ENCODE peak calls at places on chromosomes 13 and 19, in nine cellular contexts. K is IMR-90, V is astrocyte of the spinal cord, E is Peyer's patch, T is left ventricle myocardium inferior, H is fibroblast of mammary gland, M is breast epithelium, O is pancreas, J is cardiac muscle cell. G is an unnamed sample.

GRCh38 chr13:84400711-84401110 is 518.4 kb upstream of the SLITRK1 start:
- DNase-seq in H (peak), J (no peak), V (peak), O (no peak), E (no peak), K (peak), M (no peak), T (no peak), G (no peak)

GRCh38 chr19:47111081-47111589 is 2.4 kb downstream of the ZC3H4 start:
- DNase-seq in E (peak), V (no peak), M (no peak), K (no peak), J (no peak), O (no peak), T (no peak), H (no peak), G (peak)

GRCh38 chr13:30710442-30710841 is 24.9 kb upstream of the ALOX5AP start:
- DNase-seq in T (no peak), H (no peak), M (no peak), E (no peak), K (no peak), O (no peak), V (no peak), J (no peak), G (no peak)

GRCh38 chr19:31283701-31284100 is 65.5 kb downstream of the TSHZ3 start:
- DNase-seq in J (no peak), T (no peak), E (no peak), V (no peak), M (no peak), K (no peak), O (no peak), H (no peak), G (no peak)

GRCh38 chr13:44758595-44759221 is 182.6 kb upstream of the TSC22D1 start:
- DNase-seq in M (no peak), T (no peak), V (peak), E (no peak), H (peak), J (no peak), O (no peak), K (peak), G (no peak)

GRCh38 chr13:93776936-93777335 is 550.3 kb downstream of the GPC6 start:
- DNase-seq in E (no peak), O (no peak), H (peak), K (peak), M (no peak), V (peak), J (no peak), T (no peak), G (no peak)

GRCh38 chr13:38361551-38362262 is 12.1 kb downstream of the UFM1 start:
- DNase-seq in K (no peak), M (no peak), H (no peak), E (no peak), J (no peak), V (no peak), T (no peak), O (no peak), G (no peak)

GRCh38 chr19:2325261-2326046 is 2.9 kb downstream of the LSM7 start:
- DNase-seq in O (no peak), J (no peak), E (peak), H (no peak), V (no peak), K (no peak), T (no peak), M (no peak), G (no peak)

GRCh38 chr13:46307554-46307953 is 79.5 kb downstream of the RUBCNL start:
- DNase-seq in E (no peak), T (no peak), O (no peak), K (no peak), J (no peak), V (peak), H (peak), M (no peak), G (no peak)

GRCh38 chr19:34503546-34504272 is 22.2 kb downstream of the WTIP start:
- DNase-seq in H (no peak), J (no peak), K (no peak), E (peak), V (no peak), O (no peak), T (peak), M (no peak), G (no peak)

GRCh38 chr13:111629457-111629856 is 309.0 kb downstream of the TEX29 start:
- DNase-seq in H (no peak), T (no peak), M (no peak), E (no peak), V (no peak), O (no peak), J (no peak), K (no peak), G (no peak)

GRCh38 chr13:67299072-67299635 is 69.0 kb upstream of the PCDH9 start:
- DNase-seq in V (peak), M (no peak), J (no peak), O (no peak), T (no peak), E (no peak), K (peak), H (peak), G (no peak)

GRCh38 chr19:33866696-33867095 is 70.0 kb downstream of the KCTD15 start:
- DNase-seq in K (no peak), V (no peak), T (no peak), J (no peak), M (peak), O (no peak), H (no peak), E (no peak), G (no peak)

GRCh38 chr19:14476663-14477401 is 1.7 kb upstream of the PTGER1 start:
- DNase-seq in M (no peak), V (peak), O (no peak), H (peak), K (peak), T (no peak), J (peak), E (peak), G (no peak)

GRCh38 chr19:12224676-12225075 is 61.8 kb downstream of the ZNF136 start:
- DNase-seq in O (no peak), M (no peak), K (no peak), E (no peak), H (no peak), V (no peak), J (no peak), T (no peak), G (no peak)

GRCh38 chr19:30096596-30097370 is 154.7 kb downstream of the URI1 start:
- DNase-seq in V (no peak), T (no peak), K (no peak), M (no peak), H (no peak), O (no peak), J (no peak), E (no peak), G (no peak)

GRCh38 chr13:33057019-33057785 is 41.0 kb downstream of the KL start:
- DNase-seq in T (no peak), M (no peak), E (no peak), K (peak), V (peak), H (peak), O (no peak), J (no peak), G (peak)

GRCh38 chr13:23615677-23616076 is 45.5 kb downstream of the TNFRSF19 start:
- DNase-seq in O (no peak), J (no peak), E (no peak), K (no peak), V (peak), M (no peak), H (no peak), T (no peak), G (no peak)

GRCh38 chr13:80340643-80341097 is 256 bp downstream of the SPRY2 start:
- DNase-seq in K (peak), E (peak), T (no peak), V (peak), H (peak), J (no peak), M (no peak), O (no peak), G (peak)

GRCh38 chr13:105290596-105290995 is 1244.9 kb downstream of the EFNB2 start:
- DNase-seq in H (no peak), O (no peak), M (no peak), K (no peak), J (no peak), E (no peak), T (no peak), V (no peak), G (no peak)

GRCh38 chr19:9018163-9018875 is 8.1 kb upstream of the MUC16 start:
- DNase-seq in M (no peak), T (no peak), O (no peak), V (no peak), J (no peak), K (no peak), H (no peak), E (no peak), G (no peak)

GRCh38 chr19:13129384-13129783 is 11.3 kb downstream of the NACC1 start:
- DNase-seq in T (no peak), V (no peak), O (no peak), K (no peak), H (no peak), E (no peak), M (no peak), J (no peak), G (no peak)

GRCh38 chr19:12611361-12611699 is 610 bp downstream of the ZNF791 start:
- DNase-seq in T (peak), O (peak), V (peak), E (peak), M (peak), H (peak), K (peak), J (peak), G (no peak)

GRCh38 chr13:36848228-36848982 is 29.4 kb downstream of the RFXAP start:
- DNase-seq in O (no peak), K (peak), M (no peak), J (no peak), V (no peak), T (no peak), E (no peak), H (peak), G (peak)

GRCh38 chr13:102688306-102688973 is 6.4 kb downstream of the METTL21C start:
- DNase-seq in H (no peak), E (no peak), K (no peak), J (no peak), O (no peak), T (no peak), M (no peak), V (no peak), G (no peak)

GRCh38 chr13:104816716-104817115 is 1718.7 kb downstream of the EFNB2 start:
- DNase-seq in O (no peak), E (no peak), V (no peak), H (no peak), M (no peak), T (no peak), J (no peak), K (no peak), G (no peak)

GRCh38 chr19:30555075-30555787 is 183.0 kb downstream of the ZNF536 start:
- DNase-seq in E (peak), V (no peak), H (no peak), O (no peak), K (no peak), J (no peak), T (no peak), M (no peak), G (no peak)

GRCh38 chr19:18173572-18174294 is at the start of gene IFI30:
- DNase-seq in J (peak), O (peak), T (peak), E (peak), V (no peak), K (no peak), M (peak), H (peak), G (peak)

GRCh38 chr19:58252102-58252685 is 23.5 kb downstream of the ZNF544 start:
- DNase-seq in K (no peak), O (no peak), M (no peak), T (no peak), V (peak), E (no peak), H (peak), J (no peak), G (no peak)

DNA sequence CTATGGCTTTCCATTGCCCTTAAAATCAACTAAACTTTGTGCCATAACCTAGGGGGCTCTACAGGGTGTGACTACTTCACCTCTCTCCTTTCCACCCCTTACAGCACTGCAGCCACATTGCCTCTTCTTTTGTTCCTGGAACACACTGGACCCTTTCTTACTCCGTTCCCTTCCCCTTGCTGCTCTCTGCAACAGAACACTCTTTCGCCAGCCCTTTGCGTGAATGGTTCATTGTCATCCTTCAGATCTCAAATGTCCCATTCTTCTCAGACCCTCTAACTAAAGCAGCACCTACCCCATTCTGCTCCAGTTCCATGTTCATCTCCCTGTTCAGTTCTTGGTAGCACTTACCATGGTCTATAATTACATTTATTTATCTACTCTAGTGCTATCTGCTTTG is 208.3 kb downstream of the OXGR1 start:
- DNase-seq in O (no peak), V (no peak), E (no peak), M (no peak), T (no peak), K (no peak), J (no peak), H (no peak), G (no peak)
- TF ChIP-seq CTCF in O (no peak), V (no peak), E (no peak), M (no peak), T (no peak), K (no peak), J (no peak), H (no peak), G (no peak)

GRCh38 chr13:114118763-114119123 is 13.7 kb downstream of the RASA3 start:
- DNase-seq in H (peak), K (peak), V (peak), M (no peak), T (no peak), O (peak), J (no peak), E (no peak), G (no peak)
- H3K4me3 ChIP-seq in H (peak), K (peak), V (peak), M (no peak), T (peak), O (no peak), J (no peak), E (no peak), G (no peak)

GRCh38 chr13:59747529-59747928 is 416.2 kb downstream of the DIAPH3 start:
- DNase-seq in T (no peak), V (no peak), J (no peak), E (no peak), O (no peak), H (no peak), M (no peak), K (no peak), G (peak)
- TF ChIP-seq CTCF in T (no peak), V (no peak), J (no peak), E (no peak), O (no peak), H (no peak), M (no peak), K (no peak), G (no peak)

GRCh38 chr19:41863209-41863931 is 3.3 kb downstream of the RPS19 start:
- DNase-seq in H (no peak), E (no peak), M (no peak), K (no peak), T (no peak), V (no peak), J (no peak), O (no peak), G (peak)

GRCh38 chr19:41868120-41868988 is 8.3 kb downstream of the RPS19 start:
- DNase-seq in K (no peak), H (no peak), J (no peak), M (no peak), O (peak), V (no peak), T (no peak), E (no peak), G (no peak)

GRCh38 chr19:41864374-41864773 is 4.3 kb downstream of the RPS19 start:
- DNase-seq in M (no peak), J (no peak), H (no peak), E (no peak), V (no peak), O (no peak), T (no peak), K (no peak), G (no peak)

GRCh38 chr19:41868989-41869300 is 8.1 kb upstream of the CD79A start:
- DNase-seq in J (no peak), V (no peak), E (no peak), H (no peak), K (no peak), T (no peak), M (no peak), O (peak), G (no peak)

GRCh38 chr19:41866284-41866683 is 6.2 kb downstream of the RPS19 start:
- DNase-seq in E (no peak), H (no peak), K (no peak), M (no peak), V (no peak), T (no peak), O (peak), J (no peak), G (no peak)
- H3K4me3 ChIP-seq in E (no peak), H (no peak), K (no peak), M (no peak), V (no peak), T (no peak), O (no peak), J (no peak), G (no peak)

GRCh38 chr13:60134376-60134775 is 29.4 kb downstream of the DIAPH3 start:
- DNase-seq in J (peak), K (no peak), V (no peak), M (no peak), T (no peak), E (no peak), O (no peak), H (peak), G (peak)
- TF ChIP-seq CTCF in J (peak), K (peak), V (peak), M (no peak), T (no peak), E (no peak), O (no peak), H (peak), G (no peak)

DNA sequence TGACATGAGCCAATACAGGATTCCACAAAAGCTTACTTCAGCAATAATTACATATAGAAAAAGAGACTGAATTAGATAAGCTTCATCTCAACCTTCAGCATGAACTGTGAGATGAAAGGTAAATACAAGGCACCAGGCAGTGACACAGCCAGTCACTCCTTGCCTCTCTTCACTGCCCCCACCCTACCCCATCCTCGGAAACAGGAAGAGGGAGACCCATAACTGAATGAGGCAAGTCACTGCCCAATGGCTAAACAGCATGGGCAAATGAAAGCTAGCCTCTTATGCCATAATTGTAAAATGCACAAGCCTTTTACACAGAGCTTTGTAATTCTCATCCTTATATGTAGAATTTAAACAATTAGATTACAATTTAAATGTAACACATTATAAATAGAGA is 1.7 kb downstream of the ZNF160 start:
- DNase-seq in K (peak), M (no peak), V (no peak), E (no peak), H (peak), T (no peak), J (no peak), O (no peak), G (no peak)
- H3K4me3 ChIP-seq in K (no peak), M (no peak), V (no peak), E (peak), H (no peak), T (peak), J (peak), O (no peak), G (no peak)

GRCh38 chr13:89695343-89696257 is 1651.9 kb upstream of the MIR17HG start:
- DNase-seq in K (peak), H (peak), M (no peak), E (no peak), J (peak), O (no peak), V (peak), T (no peak), G (peak)
- TF ChIP-seq CTCF in K (peak), H (peak), M (no peak), E (peak), J (peak), O (peak), V (peak), T (peak), G (peak)

GRCh38 chr19:41221514-41222205 is 2.6 kb downstream of the AXL start:
- DNase-seq in O (no peak), E (no peak), T (no peak), H (no peak), K (no peak), M (no peak), J (no peak), V (no peak), G (no peak)

GRCh38 chr19:41218249-41218614 is 791 bp upstream of the AXL start:
- DNase-seq in V (no peak), E (no peak), J (no peak), M (no peak), K (no peak), T (no peak), H (no peak), O (no peak), G (no peak)

GRCh38 chr19:41219924-41220567 is 1.0 kb downstream of the AXL start:
- DNase-seq in E (peak), M (no peak), V (peak), J (peak), K (peak), O (peak), T (peak), H (peak), G (no peak)

GRCh38 chr19:41217741-41218140 is 1.3 kb upstream of the AXL start:
- DNase-seq in O (no peak), E (no peak), K (no peak), T (no peak), V (no peak), M (no peak), H (no peak), J (no peak), G (no peak)

GRCh38 chr19:41218615-41219507 is at the start of gene AXL:
- DNase-seq in H (peak), J (peak), O (peak), E (peak), K (peak), M (peak), T (peak), V (peak), G (no peak)
- H3K4me3 ChIP-seq in H (peak), J (peak), O (peak), E (peak), K (peak), M (peak), T (peak), V (peak), G (no peak)

G was measured in GM12865.